ENCODE peak calls at places on chromosomes 4 and X, in seven cellular contexts. One of them, this sample, is unnamed.

GRCh38 chr4:2933566-2934076 is 29.6 kb downstream of the NOP14 start:
- DNase-seq in KG1: no peak
- DNase-seq in K562: no peak
- DNase-seq in NCI-H774: no peak
- DNase-seq in T-cell: no peak
- DNase-seq in NCI-H1105: no peak
- DNase-seq in putamen: no peak
- DNase-seq in this sample: no peak

GRCh38 chr4:102105983-102106382 is 239.3 kb downstream of the SLC39A8 start:
- DNase-seq in KG1: no peak
- DNase-seq in K562: no peak
- DNase-seq in NCI-H774: no peak
- DNase-seq in T-cell: no peak
- DNase-seq in NCI-H1105: no peak
- DNase-seq in putamen: no peak
- DNase-seq in this sample: no peak

GRCh38 chrX:107565916-107566602 is 62.3 kb upstream of the PRPS1 start:
- DNase-seq in KG1: no peak
- DNase-seq in K562: no peak
- DNase-seq in NCI-H774: peak; percentile 28
- DNase-seq in T-cell: no peak
- DNase-seq in NCI-H1105: no peak
- DNase-seq in putamen: no peak
- DNase-seq in this sample: no peak

GRCh38 chr4:145453163-145453520 is 28.5 kb upstream of the SMAD1 start:
- DNase-seq in KG1: no peak
- DNase-seq in K562: no peak
- DNase-seq in NCI-H774: no peak
- DNase-seq in T-cell: no peak
- DNase-seq in NCI-H1105: no peak
- DNase-seq in putamen: no peak
- DNase-seq in this sample: no peak

GRCh38 chr4:17613761-17614415 is 553 bp upstream of the MED28 start:
- DNase-seq in KG1: no peak
- DNase-seq in K562: no peak
- DNase-seq in NCI-H774: peak; percentile 54
- DNase-seq in T-cell: no peak
- DNase-seq in NCI-H1105: peak; percentile 24
- DNase-seq in putamen: no peak
- DNase-seq in this sample: no peak

GRCh38 chr4:98639523-98639922 is 18.9 kb downstream of the TSPAN5 start:
- DNase-seq in KG1: no peak
- DNase-seq in K562: no peak
- DNase-seq in NCI-H774: no peak
- DNase-seq in T-cell: no peak
- DNase-seq in NCI-H1105: no peak
- DNase-seq in putamen: no peak
- DNase-seq in this sample: no peak

GRCh38 chr4:1191621-1192020 is 19.2 kb upstream of the SPON2 start:
- DNase-seq in KG1: no peak
- DNase-seq in K562: no peak
- DNase-seq in NCI-H774: no peak
- DNase-seq in T-cell: no peak
- DNase-seq in NCI-H1105: no peak
- DNase-seq in putamen: no peak
- DNase-seq in this sample: no peak

GRCh38 chr4:100299019-100299418 is 108.8 kb upstream of the DDIT4L start:
- DNase-seq in KG1: no peak
- DNase-seq in K562: no peak
- DNase-seq in NCI-H774: no peak
- DNase-seq in T-cell: no peak
- DNase-seq in NCI-H1105: no peak
- DNase-seq in putamen: no peak
- DNase-seq in this sample: no peak

GRCh38 chrX:109511113-109511512 is 25.5 kb upstream of the NXT2 start:
- DNase-seq in KG1: no peak
- DNase-seq in K562: no peak
- DNase-seq in NCI-H774: no peak
- DNase-seq in T-cell: no peak
- DNase-seq in NCI-H1105: no peak
- DNase-seq in putamen: no peak
- DNase-seq in this sample: no peak

GRCh38 chrX:3119376-3119775 is 78.1 kb downstream of the ARSF start:
- DNase-seq in KG1: no peak
- DNase-seq in K562: no peak
- DNase-seq in NCI-H774: no peak
- DNase-seq in T-cell: no peak
- DNase-seq in NCI-H1105: no peak
- DNase-seq in putamen: no peak
- DNase-seq in this sample: no peak

GRCh38 chr4:75432683-75433082 is 81.5 kb downstream of the RCHY1 start:
- DNase-seq in KG1: no peak
- DNase-seq in K562: peak; percentile 54
- DNase-seq in NCI-H774: no peak
- DNase-seq in T-cell: no peak
- DNase-seq in NCI-H1105: no peak
- DNase-seq in putamen: no peak
- DNase-seq in this sample: no peak

GRCh38 chr4:8127051-8127798 is 31.4 kb downstream of the ABLIM2 start:
- DNase-seq in KG1: no peak
- DNase-seq in K562: no peak
- DNase-seq in NCI-H774: no peak
- DNase-seq in T-cell: no peak
- DNase-seq in NCI-H1105: no peak
- DNase-seq in putamen: no peak
- DNase-seq in this sample: no peak

GRCh38 chrX:55593296-55593695 is 29.9 kb upstream of the FOXR2 start:
- DNase-seq in KG1: no peak
- DNase-seq in K562: no peak
- DNase-seq in NCI-H774: no peak
- DNase-seq in T-cell: no peak
- DNase-seq in NCI-H1105: no peak
- DNase-seq in putamen: no peak
- DNase-seq in this sample: no peak

GRCh38 chr4:169151671-169152070 is 119.1 kb downstream of the SH3RF1 start:
- DNase-seq in KG1: no peak
- DNase-seq in K562: no peak
- DNase-seq in NCI-H774: no peak
- DNase-seq in T-cell: no peak
- DNase-seq in NCI-H1105: no peak
- DNase-seq in putamen: no peak
- DNase-seq in this sample: no peak

GRCh38 chrX:102765217-102765616 is 44.7 kb downstream of the GPRASP3 start:
- DNase-seq in KG1: no peak
- DNase-seq in K562: no peak
- DNase-seq in NCI-H774: no peak
- DNase-seq in T-cell: no peak
- DNase-seq in NCI-H1105: no peak
- DNase-seq in putamen: no peak
- DNase-seq in this sample: no peak

GRCh38 chr4:52618795-52619590 is 40.1 kb downstream of the USP46 start:
- DNase-seq in KG1: no peak
- DNase-seq in K562: no peak
- DNase-seq in NCI-H774: no peak
- DNase-seq in T-cell: no peak
- DNase-seq in NCI-H1105: no peak
- DNase-seq in putamen: no peak
- DNase-seq in this sample: no peak

GRCh38 chr4:185761352-185762235 is 50.4 kb downstream of the SORBS2 start:
- DNase-seq in KG1: no peak
- DNase-seq in K562: no peak
- DNase-seq in NCI-H774: no peak
- DNase-seq in T-cell: no peak
- DNase-seq in NCI-H1105: no peak
- DNase-seq in putamen: no peak
- DNase-seq in this sample: no peak

GRCh38 chr4:26878729-26879415 is 18.2 kb downstream of the STIM2 start:
- DNase-seq in KG1: no peak
- DNase-seq in K562: no peak
- DNase-seq in NCI-H774: no peak
- DNase-seq in T-cell: no peak
- DNase-seq in NCI-H1105: no peak
- DNase-seq in putamen: no peak
- DNase-seq in this sample: no peak

This sample was measured in globus pallidus.